ENCODE peak calls at places on chromosomes 3 and 15, in eight cellular contexts. S is cardiac muscle cell, O is RWPE1, T is GM20000, E is SK-N-SH, V is choroid plexus epithelial cell, H is fibroblast of villous mesenchyme, N is gastrocnemius medialis. D is an unnamed sample.

GRCh38 chr15:72229947-72230196 is 1.1 kb downstream of the PKM start:
- DNase-seq in S (no peak), O (no peak), T (no peak), E (no peak), V (peak), H (no peak), N (no peak), D (no peak)

GRCh38 chr15:80710635-80711553 is 15.8 kb downstream of the ABHD17C start:
- DNase-seq in S (no peak), O (no peak), T (peak), E (no peak), V (no peak), H (no peak), N (no peak), D (peak)

GRCh38 chr3:189584609-189585008 is 46.6 kb upstream of the TP63 start:
- DNase-seq in S (no peak), O (peak), T (no peak), E (no peak), V (no peak), H (no peak), N (no peak), D (no peak)

GRCh38 chr15:36591534-36592411 is 12.3 kb downstream of the CDIN1 start:
- DNase-seq in S (peak), O (peak), T (no peak), E (no peak), V (no peak), H (no peak), N (no peak), D (no peak)

GRCh38 chr3:147412491-147412916 is 3.3 kb downstream of the ZIC1 start:
- DNase-seq in S (no peak), O (no peak), T (no peak), E (no peak), V (peak), H (no peak), N (no peak), D (no peak)

GRCh38 chr3:167913218-167913902 is 177.8 kb downstream of the SERPINI1 start:
- DNase-seq in S (peak), O (peak), T (no peak), E (peak), V (peak), H (peak), N (no peak), D (no peak)

GRCh38 chr3:31161889-31162288 is 267.4 kb upstream of the GADL1 start:
- DNase-seq in S (no peak), O (no peak), T (no peak), E (no peak), V (no peak), H (no peak), N (no peak), D (no peak)

GRCh38 chr3:127654374-127654773 is 18.4 kb upstream of the ABTB1 start:
- DNase-seq in S (no peak), O (no peak), T (no peak), E (no peak), V (no peak), H (no peak), N (no peak), D (no peak)

GRCh38 chr3:152909180-152909883 is 74.4 kb downstream of the P2RY1 start:
- DNase-seq in S (peak), O (no peak), T (no peak), E (no peak), V (peak), H (peak), N (no peak), D (no peak)

GRCh38 chr3:42999212-42999611 is 20.1 kb downstream of the GASK1A start:
- DNase-seq in S (peak), O (no peak), T (no peak), E (no peak), V (no peak), H (no peak), N (no peak), D (no peak)

GRCh38 chr15:45732544-45733130 is 97.8 kb downstream of the SQOR start:
- DNase-seq in S (no peak), O (no peak), T (no peak), E (peak), V (no peak), H (no peak), N (no peak), D (no peak)
- TF ChIP-seq CTCF in S (no peak), O (no peak), T (no peak), E (no peak), V (no peak), H (no peak), N (no peak), D (no peak)

DNA sequence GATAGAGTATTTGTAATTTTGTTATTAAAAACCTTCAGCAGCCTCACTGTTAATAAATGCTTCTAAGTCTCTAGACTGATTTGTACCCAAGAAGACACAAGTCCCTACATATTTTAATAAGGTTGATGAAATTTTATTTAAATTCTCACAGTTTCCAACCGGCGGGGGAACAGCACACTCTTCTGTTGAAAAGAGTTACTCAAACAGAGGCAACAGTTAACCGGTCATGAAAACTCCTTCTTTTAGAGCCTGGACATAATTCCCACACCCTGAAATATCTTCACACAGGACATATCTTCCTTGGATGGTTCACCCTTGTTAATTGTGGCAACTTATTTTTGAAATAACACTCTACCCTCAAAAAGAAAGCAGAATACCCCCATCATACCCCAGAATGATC is 278.8 kb downstream of the FOXP1 start:
- DNase-seq in S (peak), O (no peak), T (no peak), E (no peak), V (peak), H (peak), N (no peak), D (no peak)
- TF ChIP-seq CTCF in S (peak), O (no peak), T (no peak), E (peak), V (peak), H (peak), N (no peak), D (no peak)

DNA sequence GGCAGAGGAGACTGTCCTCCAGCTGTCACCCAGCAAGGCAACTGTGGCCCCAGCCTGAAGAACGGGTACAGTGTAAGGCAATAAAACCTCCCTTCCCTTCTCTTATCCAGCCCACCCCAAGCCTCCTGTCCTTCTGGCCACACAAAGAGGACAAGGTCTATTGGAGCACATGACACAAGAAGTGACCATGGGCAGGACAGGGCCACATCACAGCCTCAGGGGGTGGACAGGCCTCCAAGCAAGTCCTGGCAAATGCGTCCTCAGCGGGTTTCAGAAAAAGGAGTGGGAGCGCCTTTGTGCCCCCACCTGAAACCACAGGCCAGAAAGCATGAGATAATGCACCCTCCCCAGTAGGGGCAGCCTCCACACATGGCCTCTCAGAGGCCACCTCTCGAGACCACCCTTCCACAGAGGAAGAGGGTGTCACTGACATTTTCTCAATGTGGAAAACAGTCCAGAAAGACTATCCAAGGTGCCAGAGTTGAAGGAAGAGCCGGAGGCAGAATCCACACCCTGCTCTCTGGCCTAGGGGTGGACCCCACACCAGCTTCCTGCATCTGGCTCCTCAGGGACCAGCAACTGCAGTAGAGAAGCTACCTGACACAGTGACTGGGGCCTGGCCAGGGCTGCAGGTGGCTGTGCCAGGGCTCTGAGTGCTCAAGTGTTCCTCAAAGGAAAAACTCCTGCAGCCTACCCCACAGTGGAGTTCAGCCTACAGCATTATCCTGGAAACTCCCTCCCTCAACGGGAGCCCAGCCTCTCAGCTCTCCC is 43.9 kb downstream of the CCDC12 start:
- DNase-seq in S (no peak), O (no peak), T (no peak), E (no peak), V (no peak), H (no peak), N (no peak), D (no peak)
- TF ChIP-seq CTCF in S (no peak), O (no peak), T (no peak), E (no peak), V (no peak), H (peak), N (no peak), D (no peak)

GRCh38 chr15:88610756-88611231 is 10.3 kb upstream of the AEN start:
- DNase-seq in S (no peak), O (no peak), T (no peak), E (no peak), V (no peak), H (no peak), N (no peak), D (no peak)
- TF ChIP-seq CTCF in S (peak), O (no peak), T (no peak), E (no peak), V (peak), H (no peak), N (no peak), D (no peak)

D was measured in GM10248.